ENCODE peak calls at places on chromosomes 4 and X, in four cellular contexts. One of them, this sample, is unnamed.

GRCh38 chr4:75107703-75108612 is 175.0 kb downstream of the PARM1 start:
- DNase-seq in naive thymus-derived CD8-positive, alpha-beta T cell: no peak
- DNase-seq in GOT3: no peak
- DNase-seq in hepatic stellate cell: no peak
- DNase-seq in this sample: no peak

GRCh38 chrX:21412029-21412428 is 37.8 kb downstream of the CNKSR2 start:
- DNase-seq in hepatic stellate cell: no peak
- DNase-seq in GOT3: no peak
- DNase-seq in naive thymus-derived CD8-positive, alpha-beta T cell: no peak
- DNase-seq in this sample: no peak

GRCh38 chr4:92641409-92641808 is 337.6 kb downstream of the GRID2 start:
- DNase-seq in GOT3: no peak
- DNase-seq in hepatic stellate cell: no peak
- DNase-seq in naive thymus-derived CD8-positive, alpha-beta T cell: no peak
- DNase-seq in this sample: no peak

GRCh38 chr4:7911044-7911578 is 28.6 kb downstream of the AFAP1 start:
- DNase-seq in hepatic stellate cell: peak; percentile 85
- DNase-seq in naive thymus-derived CD8-positive, alpha-beta T cell: no peak
- DNase-seq in GOT3: no peak
- DNase-seq in this sample: peak; percentile 46

GRCh38 chr4:16573181-16573580 is 325.3 kb downstream of the LDB2 start:
- DNase-seq in GOT3: no peak
- DNase-seq in hepatic stellate cell: no peak
- DNase-seq in naive thymus-derived CD8-positive, alpha-beta T cell: no peak
- DNase-seq in this sample: peak; percentile 68

GRCh38 chr4:3392319-3392718 is 49.4 kb upstream of the HGFAC start:
- DNase-seq in hepatic stellate cell: no peak
- DNase-seq in GOT3: no peak
- DNase-seq in naive thymus-derived CD8-positive, alpha-beta T cell: no peak
- DNase-seq in this sample: peak; percentile 65

GRCh38 chr4:142150483-142150882 is 514.1 kb downstream of the IL15 start:
- DNase-seq in hepatic stellate cell: no peak
- DNase-seq in naive thymus-derived CD8-positive, alpha-beta T cell: no peak
- DNase-seq in GOT3: no peak
- DNase-seq in this sample: no peak

GRCh38 chr4:143203577-143203976 is 18.9 kb downstream of the USP38 start:
- DNase-seq in hepatic stellate cell: no peak
- DNase-seq in GOT3: no peak
- DNase-seq in naive thymus-derived CD8-positive, alpha-beta T cell: no peak
- DNase-seq in this sample: no peak

GRCh38 chr4:10160280-10160856 is 43.8 kb upstream of the WDR1 start:
- DNase-seq in GOT3: no peak
- DNase-seq in naive thymus-derived CD8-positive, alpha-beta T cell: no peak
- DNase-seq in hepatic stellate cell: peak; percentile 24
- DNase-seq in this sample: no peak

GRCh38 chr4:151276787-151277557 is at the start of gene PRSS48:
- DNase-seq in naive thymus-derived CD8-positive, alpha-beta T cell: no peak
- DNase-seq in hepatic stellate cell: peak; percentile 63
- DNase-seq in GOT3: no peak
- DNase-seq in this sample: no peak

GRCh38 chrX:16585486-16586370 is 64.2 kb upstream of the S100G start:
- DNase-seq in GOT3: no peak
- DNase-seq in naive thymus-derived CD8-positive, alpha-beta T cell: no peak
- DNase-seq in hepatic stellate cell: no peak
- DNase-seq in this sample: no peak

GRCh38 chr4:153731239-153731638 is 28.6 kb downstream of the RNF175 start:
- DNase-seq in GOT3: no peak
- DNase-seq in hepatic stellate cell: peak; percentile 5
- DNase-seq in naive thymus-derived CD8-positive, alpha-beta T cell: no peak
- DNase-seq in this sample: peak; percentile 75

GRCh38 chr4:181582595-181582994 is 660.6 kb upstream of the TENM3 start:
- DNase-seq in GOT3: no peak
- DNase-seq in naive thymus-derived CD8-positive, alpha-beta T cell: no peak
- DNase-seq in hepatic stellate cell: no peak
- DNase-seq in this sample: no peak

GRCh38 chr4:73868206-73869129 is 725 bp upstream of the CXCL1 start:
- DNase-seq in hepatic stellate cell: no peak
- DNase-seq in naive thymus-derived CD8-positive, alpha-beta T cell: no peak
- DNase-seq in GOT3: no peak
- DNase-seq in this sample: no peak

GRCh38 chr4:144649646-144650045 is 3.7 kb downstream of the HHIP start:
- DNase-seq in naive thymus-derived CD8-positive, alpha-beta T cell: no peak
- DNase-seq in hepatic stellate cell: no peak
- DNase-seq in GOT3: no peak
- DNase-seq in this sample: no peak

GRCh38 chr4:98749206-98749605 is 90.8 kb upstream of the TSPAN5 start:
- DNase-seq in naive thymus-derived CD8-positive, alpha-beta T cell: no peak
- DNase-seq in hepatic stellate cell: no peak
- DNase-seq in GOT3: no peak
- DNase-seq in this sample: no peak

GRCh38 chr4:15656038-15656470 is 897 bp upstream of the FBXL5 start:
- DNase-seq in GOT3: no peak
- DNase-seq in naive thymus-derived CD8-positive, alpha-beta T cell: no peak
- DNase-seq in hepatic stellate cell: no peak
- DNase-seq in this sample: no peak

GRCh38 chr4:119020158-119020557 is 115.5 kb upstream of the MYOZ2 start:
- DNase-seq in naive thymus-derived CD8-positive, alpha-beta T cell: no peak
- DNase-seq in GOT3: no peak
- DNase-seq in hepatic stellate cell: no peak
- DNase-seq in this sample: no peak

GRCh38 chr4:140996757-140997156 is 136.5 kb downstream of the RNF150 start:
- DNase-seq in GOT3: no peak
- DNase-seq in hepatic stellate cell: peak; percentile 26
- DNase-seq in naive thymus-derived CD8-positive, alpha-beta T cell: no peak
- DNase-seq in this sample: peak; percentile 78

GRCh38 chr4:59388359-59388758 is 1811.8 kb upstream of the ADGRL3 start:
- DNase-seq in naive thymus-derived CD8-positive, alpha-beta T cell: no peak
- DNase-seq in hepatic stellate cell: no peak
- DNase-seq in GOT3: no peak
- DNase-seq in this sample: no peak

GRCh38 chr4:15349426-15349825 is 78.4 kb upstream of the C1QTNF7 start:
- DNase-seq in GOT3: no peak
- DNase-seq in hepatic stellate cell: no peak
- DNase-seq in naive thymus-derived CD8-positive, alpha-beta T cell: no peak
- DNase-seq in this sample: peak; percentile 52

GRCh38 chr4:74692973-74693372 is 101.3 kb downstream of the BTC start:
- DNase-seq in naive thymus-derived CD8-positive, alpha-beta T cell: no peak
- DNase-seq in hepatic stellate cell: no peak
- DNase-seq in GOT3: no peak
- DNase-seq in this sample: no peak

GRCh38 chr4:182280439-182281111 is 37.4 kb downstream of the TENM3 start:
- DNase-seq in hepatic stellate cell: no peak
- DNase-seq in GOT3: no peak
- DNase-seq in naive thymus-derived CD8-positive, alpha-beta T cell: no peak
- DNase-seq in this sample: no peak

GRCh38 chrX:136310411-136310810 is 9.6 kb downstream of the ADGRG4 start:
- DNase-seq in hepatic stellate cell: no peak
- DNase-seq in GOT3: no peak
- DNase-seq in naive thymus-derived CD8-positive, alpha-beta T cell: no peak
- DNase-seq in this sample: no peak

GRCh38 chr4:3514221-3514780 is 17.9 kb downstream of the LRPAP1 start:
- DNase-seq in hepatic stellate cell: no peak
- DNase-seq in naive thymus-derived CD8-positive, alpha-beta T cell: peak; percentile 56
- DNase-seq in GOT3: no peak
- DNase-seq in this sample: no peak

GRCh38 chr4:147768113-147768512 is 36.2 kb downstream of the ARHGAP10 start:
- DNase-seq in hepatic stellate cell: peak; percentile 85
- DNase-seq in GOT3: no peak
- DNase-seq in naive thymus-derived CD8-positive, alpha-beta T cell: no peak
- DNase-seq in this sample: peak; percentile 92

This sample was measured in osteoblast.